ENCODE peak calls at places on chromosome 1, in nine cellular contexts. M is HFF-Myc, Q is mammary epithelial cell, Y is colonic mucosa, P is left ventricle myocardium inferior, K is astrocyte of the spinal cord, U is PC-3, Z is fibroblast of lung, X is dorsolateral prefrontal cortex. C is an unnamed sample.

GRCh38 chr1:11453742-11454442 is 25.1 kb upstream of the DISP3 start:
- DNase-seq in M (no peak), Q (no peak), Y (no peak), P (no peak), K (no peak), U (no peak), Z (no peak), X (no peak), C (no peak)

GRCh38 chr1:22171951-22172715 is 29.2 kb upstream of the WNT4 start:
- DNase-seq in M (no peak), Q (peak), Y (no peak), P (no peak), K (no peak), U (no peak), Z (no peak), X (no peak), C (no peak)

GRCh38 chr1:71147637-71148360 is 67.0 kb upstream of the ZRANB2 start:
- DNase-seq in M (no peak), Q (no peak), Y (no peak), P (no peak), K (no peak), U (no peak), Z (no peak), X (no peak), C (no peak)

GRCh38 chr1:31548518-31548898 is 27.8 kb upstream of the TINAGL1 start:
- DNase-seq in M (no peak), Q (peak), Y (no peak), P (no peak), K (no peak), U (no peak), Z (peak), X (no peak), C (no peak)

GRCh38 chr1:175580351-175580750 is 163.0 kb downstream of the TNR start:
- DNase-seq in M (no peak), Q (no peak), Y (no peak), P (no peak), K (no peak), U (no peak), Z (no peak), X (no peak), C (no peak)

GRCh38 chr1:64072089-64072835 is 131.2 kb upstream of the UBE2U start:
- DNase-seq in M (no peak), Q (peak), Y (no peak), P (no peak), K (peak), U (peak), Z (peak), X (no peak), C (no peak)

GRCh38 chr1:92317836-92318493 is 19.1 kb downstream of the RPAP2 start:
- DNase-seq in M (no peak), Q (no peak), Y (no peak), P (no peak), K (no peak), U (no peak), Z (no peak), X (no peak), C (no peak)

GRCh38 chr1:35269190-35269988 is 880 bp downstream of the ZMYM4 start:
- DNase-seq in M (no peak), Q (no peak), Y (peak), P (no peak), K (peak), U (peak), Z (no peak), X (no peak), C (no peak)

GRCh38 chr1:18884419-18884717 is 18.0 kb downstream of the ALDH4A1 start:
- DNase-seq in M (no peak), Q (no peak), Y (no peak), P (no peak), K (no peak), U (no peak), Z (no peak), X (no peak), C (no peak)

GRCh38 chr1:20658166-20658915 is 2.8 kb downstream of the DDOST start:
- DNase-seq in M (no peak), Q (no peak), Y (no peak), P (no peak), K (no peak), U (no peak), Z (no peak), X (no peak), C (no peak)

GRCh38 chr1:217484881-217485280 is 146.0 kb downstream of the GPATCH2 start:
- DNase-seq in M (no peak), Q (no peak), Y (no peak), P (no peak), K (no peak), U (no peak), Z (no peak), X (no peak), C (no peak)

GRCh38 chr1:210397252-210397651 is 68.5 kb downstream of the HHAT start:
- DNase-seq in M (no peak), Q (no peak), Y (no peak), P (no peak), K (peak), U (no peak), Z (peak), X (no peak), C (no peak)

GRCh38 chr1:170305777-170306299 is 160.1 kb downstream of the NTMT2 start:
- DNase-seq in M (no peak), Q (no peak), Y (no peak), P (no peak), K (no peak), U (no peak), Z (no peak), X (no peak), C (no peak)

GRCh38 chr1:176717052-176717754 is 254.2 kb downstream of the PAPPA2 start:
- DNase-seq in M (no peak), Q (no peak), Y (no peak), P (no peak), K (no peak), U (no peak), Z (no peak), X (no peak), C (no peak)

GRCh38 chr1:72524021-72524420 is 241.7 kb upstream of the NEGR1 start:
- DNase-seq in M (no peak), Q (peak), Y (no peak), P (no peak), K (no peak), U (no peak), Z (no peak), X (no peak), C (no peak)

GRCh38 chr1:173421266-173421665 is 55.9 kb upstream of the PRDX6 start:
- DNase-seq in M (no peak), Q (no peak), Y (no peak), P (no peak), K (no peak), U (no peak), Z (no peak), X (no peak), C (no peak)

GRCh38 chr1:226397011-226397926 is 10.6 kb downstream of the PARP1 start:
- DNase-seq in M (no peak), Q (no peak), Y (no peak), P (no peak), K (no peak), U (no peak), Z (no peak), X (no peak), C (no peak)

GRCh38 chr1:17307946-17308345 is at the start of gene PADI4:
- DNase-seq in M (no peak), Q (no peak), Y (no peak), P (no peak), K (no peak), U (no peak), Z (no peak), X (no peak), C (no peak)

GRCh38 chr1:17306407-17306806 is 1.6 kb upstream of the PADI4 start:
- DNase-seq in M (no peak), Q (no peak), Y (no peak), P (no peak), K (no peak), U (no peak), Z (no peak), X (no peak), C (no peak)

GRCh38 chr1:17308593-17308992 is 596 bp downstream of the PADI4 start:
- DNase-seq in M (no peak), Q (no peak), Y (no peak), P (no peak), K (no peak), U (no peak), Z (no peak), X (no peak), C (no peak)

GRCh38 chr1:17306921-17307320 is 1.1 kb upstream of the PADI4 start:
- DNase-seq in M (no peak), Q (no peak), Y (no peak), P (no peak), K (no peak), U (no peak), Z (no peak), X (no peak), C (no peak)

DNA sequence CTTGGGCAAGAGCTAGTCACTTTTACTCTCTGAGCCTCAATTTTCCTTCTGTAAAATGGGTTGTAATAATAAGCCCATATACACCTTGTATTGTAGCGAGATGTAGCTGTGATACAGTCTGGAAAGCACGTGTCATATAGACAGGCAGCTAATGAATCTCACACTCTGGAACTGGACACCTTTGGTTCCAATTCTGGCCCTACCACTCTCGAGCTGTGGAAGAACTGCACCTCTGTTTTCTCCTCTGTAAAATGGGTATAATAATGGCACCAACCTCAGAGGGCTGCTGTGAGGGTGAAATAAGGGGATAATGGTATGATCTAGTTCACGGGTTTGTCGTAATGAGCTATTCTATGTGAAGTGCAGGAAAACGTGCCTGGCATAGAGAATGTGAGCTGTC is 668 bp upstream of the PADI4 start:
- DNase-seq in M (no peak), Q (no peak), Y (no peak), P (no peak), K (no peak), U (no peak), Z (no peak), X (no peak), C (no peak)
- H3K4me3 ChIP-seq in M (no peak), Q (no peak), Y (no peak), P (no peak), K (no peak), U (no peak), Z (no peak), X (no peak), C (no peak)

GRCh38 chr1:236509647-236510401 is 14.0 kb upstream of the LGALS8 start:
- DNase-seq in M (no peak), Q (no peak), Y (peak), P (no peak), K (no peak), U (no peak), Z (no peak), X (no peak), C (no peak)
- TF ChIP-seq CTCF in M (no peak), Q (no peak), Y (no peak), P (no peak), K (no peak), U (no peak), Z (no peak), X (no peak), C (no peak)

GRCh38 chr1:154406572-154406879 is 1.4 kb downstream of the IL6R start:
- DNase-seq in M (no peak), Q (no peak), Y (no peak), P (no peak), K (no peak), U (no peak), Z (no peak), X (no peak), C (no peak)
- H3K4me3 ChIP-seq in M (no peak), Q (peak), Y (peak), P (peak), K (peak), U (peak), Z (peak), X (peak), C (peak)

GRCh38 chr1:204136814-204137213 is 15.0 kb downstream of the ETNK2 start:
- DNase-seq in M (no peak), Q (no peak), Y (no peak), P (no peak), K (no peak), U (no peak), Z (no peak), X (no peak), C (no peak)
- TF ChIP-seq CTCF in M (no peak), Q (no peak), Y (no peak), P (no peak), K (no peak), U (no peak), Z (no peak), X (no peak), C (no peak)

DNA sequence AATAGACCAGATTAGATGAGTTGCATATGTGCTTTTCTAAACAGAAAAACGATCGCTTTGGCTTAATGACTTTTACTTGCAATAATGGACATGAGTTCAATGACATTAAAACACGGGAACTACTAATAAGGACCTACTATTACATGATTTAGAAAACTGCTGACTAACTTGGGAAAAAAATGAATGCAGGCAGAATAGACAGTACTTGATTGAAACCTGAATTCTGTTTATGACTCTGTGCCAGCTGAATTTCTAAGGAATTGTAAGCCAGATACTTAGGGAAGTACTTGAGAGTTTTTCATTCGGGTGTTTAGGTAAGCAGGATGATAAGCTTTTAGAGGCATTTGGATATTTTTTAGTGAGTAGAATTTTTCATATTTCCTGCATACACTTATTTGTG is 12.0 kb downstream of the ADGRL2 start:
- DNase-seq in M (no peak), Q (no peak), Y (no peak), P (no peak), K (no peak), U (no peak), Z (peak), X (no peak), C (no peak)
- H3K4me3 ChIP-seq in M (no peak), Q (no peak), Y (no peak), P (peak), K (no peak), U (no peak), Z (no peak), X (no peak), C (no peak)

DNA sequence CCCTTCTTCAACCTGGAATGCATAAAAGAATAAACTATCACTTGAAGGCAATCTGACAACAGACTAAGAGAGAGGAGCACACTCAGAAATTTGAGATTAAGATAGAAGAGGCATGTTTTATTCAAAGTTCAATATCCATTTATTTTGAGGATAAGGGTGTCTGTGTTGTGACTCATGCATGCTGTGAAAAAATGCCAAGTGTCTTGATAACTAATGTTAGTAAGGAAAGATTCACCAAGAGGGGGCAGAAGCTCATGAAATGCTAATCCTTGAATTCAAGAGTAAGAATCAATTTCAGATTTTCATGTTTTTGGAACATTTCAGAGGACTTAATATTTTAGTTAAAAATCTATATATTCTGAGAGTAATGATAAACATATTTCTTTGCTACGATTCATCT is 94.0 kb downstream of the IFI44 start:
- DNase-seq in M (peak), Q (peak), Y (no peak), P (no peak), K (peak), U (peak), Z (peak), X (no peak), C (no peak)
- TF ChIP-seq CTCF in M (no peak), Q (peak), Y (no peak), P (no peak), K (peak), U (no peak), Z (peak), X (no peak), C (no peak)

GRCh38 chr1:227562037-227562436 is 1.3 kb upstream of the ZNF678 start:
- DNase-seq in M (no peak), Q (no peak), Y (no peak), P (no peak), K (no peak), U (no peak), Z (no peak), X (no peak), C (no peak)

GRCh38 chr1:227560814-227561213 is 2.5 kb upstream of the ZNF678 start:
- DNase-seq in M (no peak), Q (no peak), Y (no peak), P (no peak), K (no peak), U (no peak), Z (no peak), X (no peak), C (no peak)

GRCh38 chr1:227559926-227560325 is 3.4 kb upstream of the ZNF678 start:
- DNase-seq in M (no peak), Q (no peak), Y (no peak), P (no peak), K (no peak), U (no peak), Z (no peak), X (no peak), C (no peak)

GRCh38 chr1:227560393-227560792 is 3.0 kb upstream of the ZNF678 start:
- DNase-seq in M (no peak), Q (no peak), Y (no peak), P (no peak), K (no peak), U (no peak), Z (no peak), X (no peak), C (no peak)

GRCh38 chr1:227561303-227561702 is 2.1 kb upstream of the ZNF678 start:
- DNase-seq in M (no peak), Q (no peak), Y (no peak), P (no peak), K (no peak), U (no peak), Z (no peak), X (no peak), C (no peak)
- H3K4me3 ChIP-seq in M (no peak), Q (no peak), Y (no peak), P (peak), K (no peak), U (no peak), Z (no peak), X (no peak), C (peak)